ENCODE peak calls at places on chromosomes 12 and 14, in six cellular contexts. One of them, this sample, is unnamed.

GRCh38 chr12:45729233-45730115 is at the start of gene ARID2:
- DNase-seq in AG04450: no peak
- DNase-seq in tibial artery: peak; percentile 84
- DNase-seq in BJ: no peak
- DNase-seq in choroid plexus epithelial cell: peak; percentile 70
- DNase-seq in epithelial cell of esophagus: peak; percentile 62
- DNase-seq in this sample: peak; percentile 84

GRCh38 chr14:58899317-58899713 is 261.6 kb downstream of the DACT1 start:
- DNase-seq in AG04450: peak; percentile 50
- DNase-seq in tibial artery: no peak
- DNase-seq in BJ: peak; percentile 70
- DNase-seq in choroid plexus epithelial cell: peak; percentile 84
- DNase-seq in epithelial cell of esophagus: peak; percentile 59
- DNase-seq in this sample: peak; percentile 73

GRCh38 chr12:75086086-75087038 is 123.3 kb downstream of the KCNC2 start:
- DNase-seq in AG04450: no peak
- DNase-seq in tibial artery: no peak
- DNase-seq in BJ: peak; percentile 20
- DNase-seq in choroid plexus epithelial cell: peak; percentile 3
- DNase-seq in epithelial cell of esophagus: peak; percentile 14
- DNase-seq in this sample: peak; percentile 1

GRCh38 chr14:68787235-68787727 is 5.6 kb downstream of the ZFP36L1 start:
- DNase-seq in AG04450: no peak
- DNase-seq in tibial artery: no peak
- DNase-seq in BJ: no peak
- DNase-seq in choroid plexus epithelial cell: no peak
- DNase-seq in epithelial cell of esophagus: peak; percentile 86
- DNase-seq in this sample: peak; percentile 76

GRCh38 chr14:58430156-58430555 is 2.6 kb downstream of the KIAA0586 start:
- DNase-seq in AG04450: no peak
- DNase-seq in tibial artery: no peak
- DNase-seq in BJ: peak; percentile 0
- DNase-seq in choroid plexus epithelial cell: peak; percentile 54
- DNase-seq in epithelial cell of esophagus: peak; percentile 92
- DNase-seq in this sample: peak; percentile 30

GRCh38 chr12:3204716-3205617 is 127.8 kb downstream of the TSPAN9 start:
- DNase-seq in AG04450: no peak
- DNase-seq in tibial artery: no peak
- DNase-seq in BJ: no peak
- DNase-seq in choroid plexus epithelial cell: no peak
- DNase-seq in epithelial cell of esophagus: no peak
- DNase-seq in this sample: no peak

GRCh38 chr12:103773109-103773905 is 67.7 kb downstream of the NT5DC3 start:
- DNase-seq in AG04450: no peak
- DNase-seq in tibial artery: no peak
- DNase-seq in BJ: no peak
- DNase-seq in choroid plexus epithelial cell: no peak
- DNase-seq in epithelial cell of esophagus: no peak
- DNase-seq in this sample: no peak

GRCh38 chr12:52081263-52081733 is 1.8 kb downstream of the SMIM41 start:
- DNase-seq in AG04450: no peak
- DNase-seq in tibial artery: no peak
- DNase-seq in BJ: no peak
- DNase-seq in choroid plexus epithelial cell: no peak
- DNase-seq in epithelial cell of esophagus: no peak
- DNase-seq in this sample: no peak

GRCh38 chr12:93018610-93019009 is 89.5 kb upstream of the EEA1 start:
- DNase-seq in AG04450: no peak
- DNase-seq in tibial artery: no peak
- DNase-seq in BJ: no peak
- DNase-seq in choroid plexus epithelial cell: no peak
- DNase-seq in epithelial cell of esophagus: no peak
- DNase-seq in this sample: no peak

GRCh38 chr14:96117101-96117897 is 78.1 kb downstream of the C14orf132 start:
- DNase-seq in AG04450: no peak
- DNase-seq in tibial artery: no peak
- DNase-seq in BJ: no peak
- DNase-seq in choroid plexus epithelial cell: peak; percentile 63
- DNase-seq in epithelial cell of esophagus: peak; percentile 66
- DNase-seq in this sample: peak; percentile 62

GRCh38 chr12:5034605-5035004 is 9.1 kb upstream of the KCNA5 start:
- DNase-seq in AG04450: no peak
- DNase-seq in tibial artery: no peak
- DNase-seq in BJ: no peak
- DNase-seq in choroid plexus epithelial cell: no peak
- DNase-seq in epithelial cell of esophagus: no peak
- DNase-seq in this sample: no peak

GRCh38 chr14:30005114-30005698 is 77.6 kb upstream of the PRKD1 start:
- DNase-seq in AG04450: peak; percentile 53
- DNase-seq in tibial artery: no peak
- DNase-seq in BJ: peak; percentile 23
- DNase-seq in choroid plexus epithelial cell: peak; percentile 92
- DNase-seq in epithelial cell of esophagus: peak; percentile 69
- DNase-seq in this sample: peak; percentile 61

GRCh38 chr14:106218189-106218588 is 691.8 kb downstream of the TMEM121 start:
- DNase-seq in AG04450: no peak
- DNase-seq in tibial artery: no peak
- DNase-seq in BJ: no peak
- DNase-seq in choroid plexus epithelial cell: no peak
- DNase-seq in epithelial cell of esophagus: no peak
- DNase-seq in this sample: no peak
- TF ChIP-seq CTCF in AG04450: no peak
- TF ChIP-seq CTCF in tibial artery: no peak
- TF ChIP-seq CTCF in BJ: no peak
- TF ChIP-seq CTCF in choroid plexus epithelial cell: no peak
- TF ChIP-seq CTCF in epithelial cell of esophagus: no peak
- TF ChIP-seq CTCF in this sample: no peak

GRCh38 chr14:34931206-34931605 is 51.6 kb upstream of the SRP54 start:
- DNase-seq in AG04450: no peak
- DNase-seq in tibial artery: no peak
- DNase-seq in BJ: no peak
- DNase-seq in choroid plexus epithelial cell: no peak
- DNase-seq in epithelial cell of esophagus: peak; percentile 70
- DNase-seq in this sample: peak; percentile 26
- H3K4me3 ChIP-seq in AG04450: no peak overlapping the region
- H3K4me3 ChIP-seq in tibial artery: no peak overlapping the region
- H3K4me3 ChIP-seq in BJ: no peak overlapping the region
- H3K4me3 ChIP-seq in choroid plexus epithelial cell: no peak overlapping the region
- H3K4me3 ChIP-seq in epithelial cell of esophagus: no peak overlapping the region
- H3K4me3 ChIP-seq in this sample: no peak overlapping the region

GRCh38 chr12:14113031-14113430 is 131.6 kb upstream of the GRIN2B start:
- DNase-seq in AG04450: no peak
- DNase-seq in tibial artery: no peak
- DNase-seq in BJ: no peak
- DNase-seq in choroid plexus epithelial cell: no peak
- DNase-seq in epithelial cell of esophagus: no peak
- DNase-seq in this sample: no peak
- TF ChIP-seq CTCF in AG04450: no peak
- TF ChIP-seq CTCF in tibial artery: no peak
- TF ChIP-seq CTCF in BJ: no peak
- TF ChIP-seq CTCF in choroid plexus epithelial cell: no peak
- TF ChIP-seq CTCF in epithelial cell of esophagus: no peak
- TF ChIP-seq CTCF in this sample: no peak

GRCh38 chr12:33586576-33586975 is 147.0 kb upstream of the SYT10 start:
- DNase-seq in AG04450: no peak
- DNase-seq in tibial artery: no peak
- DNase-seq in BJ: no peak
- DNase-seq in choroid plexus epithelial cell: peak; percentile 60
- DNase-seq in epithelial cell of esophagus: no peak
- DNase-seq in this sample: no peak

GRCh38 chr12:33581613-33582122 is 142.0 kb upstream of the SYT10 start:
- DNase-seq in AG04450: no peak
- DNase-seq in tibial artery: no peak
- DNase-seq in BJ: no peak
- DNase-seq in choroid plexus epithelial cell: no peak
- DNase-seq in epithelial cell of esophagus: no peak
- DNase-seq in this sample: no peak
- H3K4me3 ChIP-seq in AG04450: no peak overlapping the region
- H3K4me3 ChIP-seq in tibial artery: no peak overlapping the region
- H3K4me3 ChIP-seq in BJ: no peak overlapping the region
- H3K4me3 ChIP-seq in choroid plexus epithelial cell: no peak overlapping the region
- H3K4me3 ChIP-seq in epithelial cell of esophagus: no peak overlapping the region
- H3K4me3 ChIP-seq in this sample: no peak overlapping the region

DNA sequence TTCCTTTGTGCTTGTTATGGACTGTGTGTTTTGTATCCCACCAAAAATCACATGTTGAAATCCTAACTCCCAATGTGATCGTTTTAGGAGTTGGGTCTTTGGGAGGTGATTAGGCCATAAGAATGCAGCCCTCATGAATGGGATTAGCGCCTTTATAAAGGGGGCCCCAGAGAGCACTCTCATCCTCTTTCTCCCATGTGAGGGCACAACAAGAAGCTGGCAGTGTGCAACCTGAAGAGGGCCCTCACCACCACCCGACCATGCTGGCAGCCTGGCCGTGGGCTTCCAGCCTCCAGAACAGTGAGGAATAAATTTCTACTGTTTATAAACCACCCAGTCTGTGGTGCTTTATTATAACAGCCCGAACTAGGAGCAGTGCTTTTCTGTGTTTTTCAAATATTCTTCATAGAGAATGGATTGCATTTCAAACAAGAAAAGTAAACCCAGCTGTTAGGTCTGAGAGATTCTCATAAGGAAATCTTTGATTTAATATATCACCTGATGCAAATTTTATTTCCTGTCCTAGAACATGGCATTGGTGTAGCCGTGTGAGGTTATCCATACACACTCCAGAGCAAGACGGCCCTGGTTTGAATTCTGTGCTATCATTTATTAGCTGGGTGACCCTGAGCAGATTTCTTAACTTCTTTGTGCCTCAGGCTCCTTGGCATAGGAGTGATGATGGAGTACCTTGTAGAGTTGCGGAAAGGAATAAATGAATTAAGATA is 27.8 kb downstream of the HSPB8 start:
- DNase-seq in AG04450: no peak
- DNase-seq in tibial artery: no peak
- DNase-seq in BJ: no peak
- DNase-seq in choroid plexus epithelial cell: no peak
- DNase-seq in epithelial cell of esophagus: no peak
- DNase-seq in this sample: no peak
- TF ChIP-seq CTCF in AG04450: no peak
- TF ChIP-seq CTCF in tibial artery: no peak
- TF ChIP-seq CTCF in BJ: no peak
- TF ChIP-seq CTCF in choroid plexus epithelial cell: no peak
- TF ChIP-seq CTCF in epithelial cell of esophagus: no peak
- TF ChIP-seq CTCF in this sample: no peak

DNA sequence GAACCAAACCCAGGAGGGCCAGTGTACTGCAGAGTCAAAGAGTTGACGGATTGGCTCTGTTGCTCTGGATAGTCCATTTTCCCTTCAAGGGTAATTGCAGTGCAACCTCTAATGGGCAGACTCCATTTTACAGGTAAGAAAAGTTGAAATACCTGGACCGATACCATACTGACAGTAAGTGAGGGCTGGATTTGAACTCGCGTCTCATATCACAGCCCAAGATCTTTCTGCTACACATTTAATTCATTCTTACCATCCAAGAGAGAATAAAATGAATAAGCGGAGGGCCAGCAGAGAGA is 356 bp upstream of the ZC3H14 start:
- DNase-seq in AG04450: no peak
- DNase-seq in tibial artery: no peak
- DNase-seq in BJ: no peak
- DNase-seq in choroid plexus epithelial cell: no peak
- DNase-seq in epithelial cell of esophagus: no peak
- DNase-seq in this sample: no peak
- H3K4me3 ChIP-seq in AG04450: peak overlapping the region; percentile 88
- H3K4me3 ChIP-seq in tibial artery: peak overlapping the region; percentile 74
- H3K4me3 ChIP-seq in BJ: peak overlapping the region; percentile 95
- H3K4me3 ChIP-seq in choroid plexus epithelial cell: peak overlapping the region; percentile 98
- H3K4me3 ChIP-seq in epithelial cell of esophagus: peak overlapping the region; percentile 50
- H3K4me3 ChIP-seq in this sample: peak overlapping the region; percentile 64

GRCh38 chr12:26122681-26123481 is 2.0 kb downstream of the BHLHE41 start:
- DNase-seq in AG04450: no peak
- DNase-seq in tibial artery: peak; percentile 90
- DNase-seq in BJ: no peak
- DNase-seq in choroid plexus epithelial cell: peak; percentile 85
- DNase-seq in epithelial cell of esophagus: peak; percentile 76
- DNase-seq in this sample: peak; percentile 91
- TF ChIP-seq CTCF in AG04450: peak; percentile 31
- TF ChIP-seq CTCF in tibial artery: no peak
- TF ChIP-seq CTCF in BJ: peak; percentile 44
- TF ChIP-seq CTCF in choroid plexus epithelial cell: peak; percentile 61
- TF ChIP-seq CTCF in epithelial cell of esophagus: peak; percentile 60
- TF ChIP-seq CTCF in this sample: peak; percentile 34

GRCh38 chr12:1375323-1375722 is 219.1 kb downstream of the FBXL14 start:
- DNase-seq in AG04450: no peak
- DNase-seq in tibial artery: no peak
- DNase-seq in BJ: no peak
- DNase-seq in choroid plexus epithelial cell: no peak
- DNase-seq in epithelial cell of esophagus: no peak
- DNase-seq in this sample: no peak
- H3K4me3 ChIP-seq in AG04450: no peak overlapping the region
- H3K4me3 ChIP-seq in tibial artery: no peak overlapping the region
- H3K4me3 ChIP-seq in BJ: no peak overlapping the region
- H3K4me3 ChIP-seq in choroid plexus epithelial cell: no peak overlapping the region
- H3K4me3 ChIP-seq in epithelial cell of esophagus: no peak overlapping the region
- H3K4me3 ChIP-seq in this sample: no peak overlapping the region

GRCh38 chr12:47801904-47802246 is 17.8 kb downstream of the HDAC7 start:
- DNase-seq in AG04450: no peak
- DNase-seq in tibial artery: no peak
- DNase-seq in BJ: no peak
- DNase-seq in choroid plexus epithelial cell: no peak
- DNase-seq in epithelial cell of esophagus: no peak
- DNase-seq in this sample: no peak

GRCh38 chr12:47802312-47802711 is 17.4 kb downstream of the HDAC7 start:
- DNase-seq in AG04450: no peak
- DNase-seq in tibial artery: no peak
- DNase-seq in BJ: no peak
- DNase-seq in choroid plexus epithelial cell: no peak
- DNase-seq in epithelial cell of esophagus: no peak
- DNase-seq in this sample: no peak

GRCh38 chr12:47799357-47799955 is 20.2 kb downstream of the HDAC7 start:
- DNase-seq in AG04450: no peak
- DNase-seq in tibial artery: peak; percentile 91
- DNase-seq in BJ: no peak
- DNase-seq in choroid plexus epithelial cell: no peak
- DNase-seq in epithelial cell of esophagus: no peak
- DNase-seq in this sample: no peak

GRCh38 chr12:47800582-47800981 is 19.1 kb downstream of the HDAC7 start:
- DNase-seq in AG04450: no peak
- DNase-seq in tibial artery: no peak
- DNase-seq in BJ: no peak
- DNase-seq in choroid plexus epithelial cell: no peak
- DNase-seq in epithelial cell of esophagus: no peak
- DNase-seq in this sample: no peak

DNA sequence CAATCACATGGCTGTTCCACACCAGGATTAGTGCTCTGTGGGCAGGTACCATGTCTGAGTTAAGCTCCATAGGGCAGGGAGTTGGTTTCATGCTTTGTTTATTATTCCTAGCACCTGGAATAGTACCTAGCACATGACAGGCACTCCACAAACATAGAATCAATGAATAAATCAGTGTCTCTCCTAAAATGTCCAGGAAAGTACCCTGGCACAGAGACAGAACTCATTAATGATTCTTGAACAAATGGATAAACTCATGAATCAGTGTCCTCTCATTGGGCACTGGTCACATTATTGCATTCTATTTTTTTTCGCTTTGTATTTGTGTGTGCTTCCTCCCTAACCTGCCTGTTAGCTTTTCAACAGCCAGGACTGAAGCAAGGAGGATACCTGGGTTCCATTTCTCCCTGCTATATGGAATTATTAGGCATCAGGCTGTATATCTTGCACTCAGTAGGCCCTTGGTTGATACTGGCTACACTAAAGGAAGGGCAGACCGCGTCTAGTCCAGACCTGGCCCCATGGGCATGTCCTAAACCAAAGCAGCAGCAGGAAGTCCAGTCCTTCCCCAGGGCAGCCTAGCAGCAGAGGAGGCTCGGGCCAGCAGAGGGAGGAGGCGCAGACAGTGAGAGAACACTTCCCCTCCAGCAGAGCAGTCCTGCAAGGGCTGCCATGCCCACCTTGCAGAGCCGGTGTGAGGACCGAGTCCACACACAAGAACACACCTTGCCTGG is 18.4 kb downstream of the HDAC7 start:
- DNase-seq in AG04450: no peak
- DNase-seq in tibial artery: peak; percentile 77
- DNase-seq in BJ: no peak
- DNase-seq in choroid plexus epithelial cell: peak; percentile 64
- DNase-seq in epithelial cell of esophagus: no peak
- DNase-seq in this sample: no peak
- TF ChIP-seq CTCF in AG04450: peak; percentile 27
- TF ChIP-seq CTCF in tibial artery: no peak
- TF ChIP-seq CTCF in BJ: peak; percentile 41
- TF ChIP-seq CTCF in choroid plexus epithelial cell: peak; percentile 73
- TF ChIP-seq CTCF in epithelial cell of esophagus: no peak
- TF ChIP-seq CTCF in this sample: peak; percentile 30